ENCODE peak calls at places on chromosomes 5 and 9, in eight cellular contexts. One of them, this sample, is unnamed.

GRCh38 chr9:16337322-16338029 is 533.0 kb downstream of the BNC2 start:
- DNase-seq in GM06990: no peak
- DNase-seq in left ventricle myocardium inferior: no peak
- DNase-seq in cardiac muscle cell: peak; percentile 49
- DNase-seq in SK-N-SH: no peak
- DNase-seq in neuronal stem cell: no peak
- DNase-seq in ovary: no peak
- DNase-seq in heart left ventricle: no peak
- DNase-seq in this sample: peak; percentile 100

GRCh38 chr9:135075234-135076142 is 12.0 kb upstream of the OLFM1 start:
- DNase-seq in GM06990: no peak
- DNase-seq in left ventricle myocardium inferior: peak; percentile 63
- DNase-seq in cardiac muscle cell: peak; percentile 33
- DNase-seq in SK-N-SH: peak; percentile 91
- DNase-seq in neuronal stem cell: no peak
- DNase-seq in ovary: peak; percentile 62
- DNase-seq in heart left ventricle: peak; percentile 60
- DNase-seq in this sample: peak; percentile 84

GRCh38 chr5:3531320-3531986 is 64.2 kb upstream of the IRX1 start:
- DNase-seq in GM06990: no peak
- DNase-seq in left ventricle myocardium inferior: no peak
- DNase-seq in cardiac muscle cell: no peak
- DNase-seq in SK-N-SH: no peak
- DNase-seq in neuronal stem cell: no peak
- DNase-seq in ovary: no peak
- DNase-seq in heart left ventricle: no peak
- DNase-seq in this sample: no peak

GRCh38 chr5:133303298-133303697 is 251.5 kb downstream of the HSPA4 start:
- DNase-seq in GM06990: no peak
- DNase-seq in left ventricle myocardium inferior: no peak
- DNase-seq in cardiac muscle cell: no peak
- DNase-seq in SK-N-SH: no peak
- DNase-seq in neuronal stem cell: no peak
- DNase-seq in ovary: no peak
- DNase-seq in heart left ventricle: no peak
- DNase-seq in this sample: no peak

GRCh38 chr9:109232449-109232848 is 65.4 kb upstream of the FRRS1L start:
- DNase-seq in GM06990: no peak
- DNase-seq in left ventricle myocardium inferior: no peak
- DNase-seq in cardiac muscle cell: peak; percentile 41
- DNase-seq in SK-N-SH: no peak
- DNase-seq in neuronal stem cell: no peak
- DNase-seq in ovary: no peak
- DNase-seq in heart left ventricle: no peak
- DNase-seq in this sample: peak; percentile 21

GRCh38 chr5:153256-153655 is 38.0 kb upstream of the LRRC14B start:
- DNase-seq in GM06990: no peak
- DNase-seq in left ventricle myocardium inferior: no peak
- DNase-seq in cardiac muscle cell: no peak
- DNase-seq in SK-N-SH: no peak
- DNase-seq in neuronal stem cell: no peak
- DNase-seq in ovary: no peak
- DNase-seq in heart left ventricle: no peak
- DNase-seq in this sample: no peak

GRCh38 chr9:37202091-37202490 is 81.7 kb downstream of the ZCCHC7 start:
- DNase-seq in GM06990: no peak
- DNase-seq in left ventricle myocardium inferior: no peak
- DNase-seq in cardiac muscle cell: no peak
- DNase-seq in SK-N-SH: no peak
- DNase-seq in neuronal stem cell: no peak
- DNase-seq in ovary: no peak
- DNase-seq in heart left ventricle: no peak
- DNase-seq in this sample: no peak

GRCh38 chr5:43702815-43703214 is 99.8 kb downstream of the NNT start:
- DNase-seq in GM06990: no peak
- DNase-seq in left ventricle myocardium inferior: no peak
- DNase-seq in cardiac muscle cell: peak; percentile 71
- DNase-seq in SK-N-SH: peak; percentile 29
- DNase-seq in neuronal stem cell: no peak
- DNase-seq in ovary: no peak
- DNase-seq in heart left ventricle: no peak
- DNase-seq in this sample: no peak

GRCh38 chr9:113992276-113992951 is 85.7 kb downstream of the AMBP start:
- DNase-seq in GM06990: no peak
- DNase-seq in left ventricle myocardium inferior: peak; percentile 81
- DNase-seq in cardiac muscle cell: no peak
- DNase-seq in SK-N-SH: peak; percentile 70
- DNase-seq in neuronal stem cell: no peak
- DNase-seq in ovary: no peak
- DNase-seq in heart left ventricle: peak; percentile 78
- DNase-seq in this sample: no peak

GRCh38 chr5:160183075-160183474 is 46.2 kb upstream of the FABP6 start:
- DNase-seq in GM06990: no peak
- DNase-seq in left ventricle myocardium inferior: no peak
- DNase-seq in cardiac muscle cell: no peak
- DNase-seq in SK-N-SH: no peak
- DNase-seq in neuronal stem cell: no peak
- DNase-seq in ovary: no peak
- DNase-seq in heart left ventricle: no peak
- DNase-seq in this sample: peak; percentile 54

GRCh38 chr5:133256276-133256675 is 204.5 kb downstream of the HSPA4 start:
- DNase-seq in GM06990: no peak
- DNase-seq in left ventricle myocardium inferior: no peak
- DNase-seq in cardiac muscle cell: no peak
- DNase-seq in SK-N-SH: no peak
- DNase-seq in neuronal stem cell: no peak
- DNase-seq in ovary: no peak
- DNase-seq in heart left ventricle: no peak
- DNase-seq in this sample: no peak

GRCh38 chr5:149563461-149563860 is 12.2 kb upstream of the CSNK1A1 start:
- DNase-seq in GM06990: no peak
- DNase-seq in left ventricle myocardium inferior: no peak
- DNase-seq in cardiac muscle cell: peak; percentile 25
- DNase-seq in SK-N-SH: no peak
- DNase-seq in neuronal stem cell: no peak
- DNase-seq in ovary: no peak
- DNase-seq in heart left ventricle: no peak
- DNase-seq in this sample: no peak

GRCh38 chr9:35254237-35254636 is 92.4 kb downstream of the UNC13B start:
- DNase-seq in GM06990: no peak
- DNase-seq in left ventricle myocardium inferior: no peak
- DNase-seq in cardiac muscle cell: no peak
- DNase-seq in SK-N-SH: no peak
- DNase-seq in neuronal stem cell: no peak
- DNase-seq in ovary: no peak
- DNase-seq in heart left ventricle: no peak
- DNase-seq in this sample: no peak

GRCh38 chr9:134854541-134854981 is 26.0 kb upstream of the FCN2 start:
- DNase-seq in GM06990: no peak
- DNase-seq in left ventricle myocardium inferior: no peak
- DNase-seq in cardiac muscle cell: no peak
- DNase-seq in SK-N-SH: no peak
- DNase-seq in neuronal stem cell: no peak
- DNase-seq in ovary: peak; percentile 8
- DNase-seq in heart left ventricle: no peak
- DNase-seq in this sample: no peak

GRCh38 chr9:14532716-14533115 is 160.5 kb downstream of the ZDHHC21 start:
- DNase-seq in GM06990: no peak
- DNase-seq in left ventricle myocardium inferior: no peak
- DNase-seq in cardiac muscle cell: no peak
- DNase-seq in SK-N-SH: no peak
- DNase-seq in neuronal stem cell: no peak
- DNase-seq in ovary: no peak
- DNase-seq in heart left ventricle: no peak
- DNase-seq in this sample: no peak

GRCh38 chr9:3920586-3921582 is 379.0 kb downstream of the GLIS3 start:
- DNase-seq in GM06990: no peak
- DNase-seq in left ventricle myocardium inferior: no peak
- DNase-seq in cardiac muscle cell: peak; percentile 36
- DNase-seq in SK-N-SH: no peak
- DNase-seq in neuronal stem cell: no peak
- DNase-seq in ovary: no peak
- DNase-seq in heart left ventricle: no peak
- DNase-seq in this sample: no peak

GRCh38 chr9:111533099-111533785 is 8.3 kb downstream of the ZNF483 start:
- DNase-seq in GM06990: no peak
- DNase-seq in left ventricle myocardium inferior: no peak
- DNase-seq in cardiac muscle cell: peak; percentile 66
- DNase-seq in SK-N-SH: no peak
- DNase-seq in neuronal stem cell: no peak
- DNase-seq in ovary: no peak
- DNase-seq in heart left ventricle: no peak
- DNase-seq in this sample: no peak

GRCh38 chr5:170623576-170624181 is 119.9 kb downstream of the KCNIP1 start:
- DNase-seq in GM06990: peak; percentile 18
- DNase-seq in left ventricle myocardium inferior: no peak
- DNase-seq in cardiac muscle cell: peak; percentile 83
- DNase-seq in SK-N-SH: peak; percentile 63
- DNase-seq in neuronal stem cell: no peak
- DNase-seq in ovary: no peak
- DNase-seq in heart left ventricle: peak; percentile 39
- DNase-seq in this sample: peak; percentile 66

GRCh38 chr5:142202282-142202681 is 93.7 kb downstream of the NDFIP1 start:
- DNase-seq in GM06990: no peak
- DNase-seq in left ventricle myocardium inferior: no peak
- DNase-seq in cardiac muscle cell: peak; percentile 21
- DNase-seq in SK-N-SH: no peak
- DNase-seq in neuronal stem cell: no peak
- DNase-seq in ovary: no peak
- DNase-seq in heart left ventricle: no peak
- DNase-seq in this sample: no peak

GRCh38 chr9:33186457-33187168 is 19.5 kb upstream of the B4GALT1 start:
- DNase-seq in GM06990: no peak
- DNase-seq in left ventricle myocardium inferior: no peak
- DNase-seq in cardiac muscle cell: peak; percentile 72
- DNase-seq in SK-N-SH: no peak
- DNase-seq in neuronal stem cell: no peak
- DNase-seq in ovary: peak; percentile 43
- DNase-seq in heart left ventricle: peak; percentile 60
- DNase-seq in this sample: no peak

GRCh38 chr5:36599986-36600779 is 6.2 kb upstream of the SLC1A3 start:
- DNase-seq in GM06990: no peak
- DNase-seq in left ventricle myocardium inferior: no peak
- DNase-seq in cardiac muscle cell: peak; percentile 86
- DNase-seq in SK-N-SH: no peak
- DNase-seq in neuronal stem cell: no peak
- DNase-seq in ovary: no peak
- DNase-seq in heart left ventricle: no peak
- DNase-seq in this sample: no peak

GRCh38 chr5:137672001-137672400 is 63.9 kb downstream of the KLHL3 start:
- DNase-seq in GM06990: no peak
- DNase-seq in left ventricle myocardium inferior: no peak
- DNase-seq in cardiac muscle cell: no peak
- DNase-seq in SK-N-SH: no peak
- DNase-seq in neuronal stem cell: no peak
- DNase-seq in ovary: no peak
- DNase-seq in heart left ventricle: no peak
- DNase-seq in this sample: no peak

DNA sequence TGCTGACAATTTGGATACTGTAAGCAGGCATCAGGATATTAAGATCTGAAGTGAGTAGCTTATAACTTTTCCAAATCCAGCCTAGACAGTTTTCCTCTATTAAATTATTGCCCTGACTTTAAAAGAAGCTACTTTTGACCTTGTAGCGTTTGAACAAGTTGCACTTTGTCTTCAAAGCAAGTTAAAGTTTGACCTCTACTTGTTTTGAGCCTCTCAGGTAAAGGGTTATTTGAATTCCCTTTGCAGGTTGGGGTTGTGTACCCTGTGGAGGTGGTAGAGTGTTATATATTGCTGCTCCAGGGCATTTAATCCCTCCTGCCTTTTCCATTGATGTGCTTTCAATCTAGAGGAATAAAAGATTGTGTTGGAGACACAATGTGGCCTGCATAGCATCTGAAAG is 30.1 kb downstream of the FXN start:
- DNase-seq in GM06990: no peak
- DNase-seq in left ventricle myocardium inferior: no peak
- DNase-seq in cardiac muscle cell: no peak
- DNase-seq in SK-N-SH: no peak
- DNase-seq in neuronal stem cell: no peak
- DNase-seq in ovary: no peak
- DNase-seq in heart left ventricle: no peak
- DNase-seq in this sample: no peak
- H3K4me3 ChIP-seq in GM06990: no peak overlapping the region
- H3K4me3 ChIP-seq in left ventricle myocardium inferior: no peak overlapping the region
- H3K4me3 ChIP-seq in cardiac muscle cell: no peak overlapping the region
- H3K4me3 ChIP-seq in SK-N-SH: no peak overlapping the region
- H3K4me3 ChIP-seq in neuronal stem cell: no peak overlapping the region
- H3K4me3 ChIP-seq in ovary: no peak overlapping the region
- H3K4me3 ChIP-seq in heart left ventricle: no peak overlapping the region
- H3K4me3 ChIP-seq in this sample: no peak overlapping the region

GRCh38 chr5:5464036-5464715 is 41.7 kb downstream of the ICE1 start:
- DNase-seq in GM06990: no peak
- DNase-seq in left ventricle myocardium inferior: no peak
- DNase-seq in cardiac muscle cell: no peak
- DNase-seq in SK-N-SH: no peak
- DNase-seq in neuronal stem cell: no peak
- DNase-seq in ovary: no peak
- DNase-seq in heart left ventricle: no peak
- DNase-seq in this sample: no peak
- H3K27me3 ChIP-seq in GM06990: no peaks in the 10 kb centered on the region
- H3K27me3 ChIP-seq in left ventricle myocardium inferior: no peaks in the 10 kb centered on the region
- H3K27me3 ChIP-seq in cardiac muscle cell: no peaks in the 10 kb centered on the region
- H3K27me3 ChIP-seq in SK-N-SH: no peaks in the 10 kb centered on the region
- H3K27me3 ChIP-seq in neuronal stem cell: no peaks in the 10 kb centered on the region
- H3K27me3 ChIP-seq in ovary: no peaks in the 10 kb centered on the region
- H3K27me3 ChIP-seq in heart left ventricle: no peaks in the 10 kb centered on the region
- H3K27me3 ChIP-seq in this sample: no peaks in the 10 kb centered on the region

GRCh38 chr9:99241106-99241505 is 19.0 kb downstream of the SEC61B start:
- DNase-seq in GM06990: no peak
- DNase-seq in left ventricle myocardium inferior: no peak
- DNase-seq in cardiac muscle cell: no peak
- DNase-seq in SK-N-SH: no peak
- DNase-seq in neuronal stem cell: no peak
- DNase-seq in ovary: no peak
- DNase-seq in heart left ventricle: no peak
- DNase-seq in this sample: no peak
- H3K36me3 ChIP-seq in GM06990: no peaks in the 10 kb centered on the region
- H3K36me3 ChIP-seq in left ventricle myocardium inferior: peaks cover 11% of the 10 kb centered on the region
- H3K36me3 ChIP-seq in cardiac muscle cell: no peaks in the 10 kb centered on the region
- H3K36me3 ChIP-seq in SK-N-SH: no peaks in the 10 kb centered on the region
- H3K36me3 ChIP-seq in neuronal stem cell: peaks cover 2% of the 10 kb centered on the region
- H3K36me3 ChIP-seq in ovary: no peaks in the 10 kb centered on the region
- H3K36me3 ChIP-seq in heart left ventricle: peaks cover 29% of the 10 kb centered on the region
- H3K36me3 ChIP-seq in this sample: no peaks in the 10 kb centered on the region

GRCh38 chr9:133158695-133159094 is 5.0 kb downstream of the GBGT1 start:
- DNase-seq in GM06990: no peak
- DNase-seq in left ventricle myocardium inferior: no peak
- DNase-seq in cardiac muscle cell: no peak
- DNase-seq in SK-N-SH: no peak
- DNase-seq in neuronal stem cell: no peak
- DNase-seq in ovary: no peak
- DNase-seq in heart left ventricle: no peak
- DNase-seq in this sample: no peak
- H3K4me3 ChIP-seq in GM06990: no peak overlapping the region
- H3K4me3 ChIP-seq in left ventricle myocardium inferior: no peak overlapping the region
- H3K4me3 ChIP-seq in cardiac muscle cell: no peak overlapping the region
- H3K4me3 ChIP-seq in SK-N-SH: no peak overlapping the region
- H3K4me3 ChIP-seq in neuronal stem cell: no peak overlapping the region
- H3K4me3 ChIP-seq in ovary: no peak overlapping the region
- H3K4me3 ChIP-seq in heart left ventricle: no peak overlapping the region
- H3K4me3 ChIP-seq in this sample: no peak overlapping the region

This sample was measured in MG63.